ENCODE peak calls at places on chromosomes 6 and 20, in five cellular contexts. D, M, Z, I and F are unnamed samples.

GRCh38 chr20:43938932-43939761 is 24.5 kb downstream of the TOX2 start:
- DNase-seq in D (peak), M (peak), Z (peak), I (no peak), F (no peak)

GRCh38 chr6:5190467-5190866 is 70.3 kb downstream of the LYRM4 start:
- DNase-seq in D (peak), M (peak), Z (no peak), I (no peak), F (no peak)

GRCh38 chr6:10690651-10691445 is 3.6 kb downstream of the C6orf52 start:
- DNase-seq in D (no peak), M (no peak), Z (no peak), I (no peak), F (no peak)

GRCh38 chr6:44452725-44453124 is 65.2 kb downstream of the CDC5L start:
- DNase-seq in D (peak), M (peak), Z (no peak), I (no peak), F (no peak)

GRCh38 chr6:108174371-108175175 is 8.8 kb downstream of the NR2E1 start:
- DNase-seq in D (no peak), M (peak), Z (no peak), I (no peak), F (no peak)

GRCh38 chr20:51731771-51732453 is 36.3 kb downstream of the ATP9A start:
- DNase-seq in D (no peak), M (peak), Z (no peak), I (no peak), F (no peak)

GRCh38 chr20:2890743-2891142 is 17.5 kb downstream of the PTPRA start:
- DNase-seq in D (no peak), M (peak), Z (no peak), I (no peak), F (no peak)

GRCh38 chr20:25299801-25300200 is 51.9 kb downstream of the PYGB start:
- DNase-seq in D (no peak), M (peak), Z (no peak), I (no peak), F (no peak)

GRCh38 chr6:26152226-26153101 is 65.2 kb downstream of the HFE start:
- DNase-seq in D (peak), M (no peak), Z (no peak), I (no peak), F (no peak)

GRCh38 chr20:41095110-41095969 is 42.0 kb upstream of the PLCG1 start:
- DNase-seq in D (peak), M (peak), Z (peak), I (no peak), F (peak)

GRCh38 chr6:48068326-48069191 is 42.4 kb downstream of the PTCHD4 start:
- DNase-seq in D (no peak), M (peak), Z (no peak), I (no peak), F (no peak)

GRCh38 chr6:20266851-20267608 is 54.8 kb upstream of the MBOAT1 start:
- DNase-seq in D (no peak), M (no peak), Z (no peak), I (no peak), F (no peak)

GRCh38 chr6:135496805-135497411 is 632 bp downstream of the AHI1 start:
- DNase-seq in D (no peak), M (peak), Z (no peak), I (no peak), F (no peak)

GRCh38 chr20:17833036-17833674 is 133.4 kb downstream of the BANF2 start:
- DNase-seq in D (no peak), M (peak), Z (no peak), I (no peak), F (no peak)

GRCh38 chr6:147043994-147044477 is 160.2 kb upstream of the STXBP5 start:
- DNase-seq in D (peak), M (no peak), Z (no peak), I (no peak), F (no peak)

GRCh38 chr20:2387180-2387577 is 6.5 kb downstream of the TGM6 start:
- DNase-seq in D (peak), M (peak), Z (no peak), I (no peak), F (peak)

GRCh38 chr20:31720486-31721407 is 1.9 kb downstream of the BCL2L1 start:
- DNase-seq in D (no peak), M (no peak), Z (no peak), I (peak), F (peak)

GRCh38 chr20:50969912-50970311 is 11.3 kb downstream of the MOCS3 start:
- DNase-seq in D (no peak), M (no peak), Z (no peak), I (no peak), F (no peak)

GRCh38 chr6:53095716-53096115 is 30.5 kb downstream of the FBXO9 start:
- DNase-seq in D (no peak), M (peak), Z (no peak), I (no peak), F (no peak)

GRCh38 chr6:163925839-163926238 is 511.3 kb downstream of the QKI start:
- DNase-seq in D (no peak), M (no peak), Z (no peak), I (no peak), F (no peak)

GRCh38 chr6:11246722-11247121 is 14.3 kb upstream of the NEDD9 start:
- DNase-seq in D (no peak), M (no peak), Z (no peak), I (no peak), F (no peak)

GRCh38 chr6:67663105-67663895 is 971.8 kb upstream of the ADGRB3 start:
- DNase-seq in D (no peak), M (no peak), Z (no peak), I (no peak), F (no peak)

GRCh38 chr6:16505711-16506362 is 255.4 kb downstream of the ATXN1 start:
- DNase-seq in D (no peak), M (peak), Z (no peak), I (no peak), F (no peak)
- H3K27ac ChIP-seq in D (no peak), M (peak), Z (no peak), I (no peak), F (no peak)

DNA sequence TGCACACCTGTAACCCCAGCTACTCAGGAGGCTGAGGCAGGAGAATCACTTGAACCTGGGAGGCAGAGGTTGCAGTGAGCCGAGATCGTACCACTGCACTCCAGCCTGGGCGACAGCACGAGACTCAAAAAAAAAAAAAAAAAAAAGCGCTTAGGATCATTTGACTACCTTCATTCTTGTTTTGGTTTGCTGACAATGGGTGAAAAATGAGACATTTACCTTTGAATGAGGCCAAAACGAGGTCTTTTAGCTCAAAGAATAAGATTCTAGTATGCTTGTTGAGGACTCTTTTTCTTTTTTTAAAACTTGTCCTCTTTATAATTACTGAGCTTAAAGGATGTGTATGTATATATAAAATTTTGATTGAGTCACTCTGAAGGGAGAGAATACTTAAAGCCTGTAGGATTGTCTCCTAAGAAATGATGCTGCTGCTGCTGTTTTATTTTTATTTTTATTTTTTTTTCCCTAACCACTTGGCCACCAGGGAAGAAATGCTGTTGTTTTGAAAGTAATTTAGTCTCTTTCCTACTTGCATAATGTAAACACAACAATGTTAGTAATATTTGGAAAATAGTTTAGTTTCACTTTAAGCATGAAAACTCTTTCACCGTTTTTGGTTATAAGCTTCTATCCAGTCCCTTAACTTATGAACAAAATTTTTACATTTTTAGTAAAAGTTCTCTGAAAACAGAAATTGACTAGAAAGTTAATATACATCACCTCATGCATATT is 7.9 kb downstream of the UBR2 start:
- DNase-seq in D (no peak), M (peak), Z (no peak), I (no peak), F (no peak)
- H3K27ac ChIP-seq in D (no peak), M (no peak), Z (no peak), I (no peak), F (no peak)

GRCh38 chr6:160043784-160044183 is 74.9 kb downstream of the IGF2R start:
- DNase-seq in D (no peak), M (no peak), Z (no peak), I (no peak), F (no peak)
- H3K27ac ChIP-seq in D (no peak), M (no peak), Z (no peak), I (peak), F (no peak)

GRCh38 chr20:5173763-5174162 is 47.0 kb downstream of the CDS2 start:
- DNase-seq in D (no peak), M (no peak), Z (no peak), I (no peak), F (no peak)

GRCh38 chr20:5172167-5172586 is 45.4 kb downstream of the CDS2 start:
- DNase-seq in D (no peak), M (no peak), Z (no peak), I (no peak), F (no peak)

GRCh38 chr20:5171074-5171789 is 44.4 kb downstream of the CDS2 start:
- DNase-seq in D (no peak), M (no peak), Z (no peak), I (no peak), F (no peak)

GRCh38 chr20:5171790-5172164 is 45.0 kb downstream of the CDS2 start:
- DNase-seq in D (no peak), M (no peak), Z (no peak), I (no peak), F (no peak)

GRCh38 chr20:5172903-5173463 is 46.2 kb downstream of the CDS2 start:
- DNase-seq in D (no peak), M (no peak), Z (no peak), I (peak), F (no peak)
- H3K27ac ChIP-seq in D (no peak), M (no peak), Z (no peak), I (peak), F (no peak)